ENCODE peak calls at places on chromosomes 4 and X, in five cellular contexts. J is cardiac muscle cell, H is IMR-90, W is endodermal cell, B is tibial nerve. V is an unnamed sample. For H3K4me1, the result is how much of the 10 kb centered on the place peaks cover.

GRCh38 chr4:126757219-126757618 is 875.5 kb upstream of the INTU start:
- DNase-seq in B (no peak), J (no peak), W (no peak), H (peak), V (no peak)

GRCh38 chr4:17997129-17997528 is 24.4 kb downstream of the LCORL start:
- DNase-seq in J (no peak), H (no peak), B (no peak), W (no peak), V (no peak)

GRCh38 chr4:61397174-61397573 is 197.0 kb downstream of the ADGRL3 start:
- DNase-seq in W (no peak), H (peak), B (no peak), J (no peak), V (no peak)

GRCh38 chr4:20283039-20283438 is 31.3 kb downstream of the SLIT2 start:
- DNase-seq in W (peak), H (no peak), J (no peak), B (no peak), V (no peak)

GRCh38 chr4:176099314-176099713 is 33.7 kb downstream of the WDR17 start:
- DNase-seq in J (no peak), H (peak), B (no peak), W (no peak), V (no peak)

GRCh38 chr4:135371137-135371536 is 1169.5 kb upstream of the PABPC4L start:
- DNase-seq in H (no peak), B (no peak), J (no peak), W (peak), V (no peak)

GRCh38 chr4:48706741-48707140 is 73.3 kb downstream of the FRYL start:
- DNase-seq in W (no peak), J (peak), H (no peak), B (no peak), V (no peak)

GRCh38 chrX:26352891-26353430 is 137.0 kb downstream of the MAGEB5 start:
- DNase-seq in J (no peak), B (no peak), H (no peak), W (no peak), V (no peak)

GRCh38 chr4:85603437-85604336 is 128.7 kb downstream of the ARHGAP24 start:
- DNase-seq in B (no peak), W (no peak), J (no peak), H (no peak), V (no peak)

GRCh38 chrX:32572644-32573043 is 638.7 kb downstream of the DMD start:
- DNase-seq in W (no peak), H (peak), J (no peak), B (no peak), V (no peak)

GRCh38 chrX:154458116-154458953 is at the start of gene PLXNA3:
- DNase-seq in J (peak), B (no peak), H (no peak), W (peak), V (peak)

GRCh38 chr4:103098331-103098730 is 1.3 kb downstream of the BDH2 start:
- DNase-seq in J (no peak), W (no peak), B (no peak), H (peak), V (no peak)

GRCh38 chrX:46803140-46803539 is 33.7 kb upstream of the RP2 start:
- DNase-seq in B (no peak), H (no peak), J (no peak), W (peak), V (no peak)

GRCh38 chrX:48493890-48494364 is 14.9 kb upstream of the PORCN start:
- DNase-seq in W (peak), J (peak), B (no peak), H (peak), V (peak)

GRCh38 chr4:52963976-52964375 is 101.9 kb downstream of the RASL11B start:
- DNase-seq in W (no peak), B (no peak), J (no peak), H (no peak), V (no peak)

GRCh38 chr4:123652501-123652900 is 255.9 kb downstream of the SPRY1 start:
- DNase-seq in J (no peak), B (no peak), H (peak), W (no peak), V (no peak)

GRCh38 chr4:72390409-72390808 is 178.6 kb downstream of the ADAMTS3 start:
- DNase-seq in B (no peak), H (peak), W (no peak), J (no peak), V (no peak)

GRCh38 chrX:11381464-11381863 is 88.3 kb downstream of the AMELX start:
- DNase-seq in H (peak), B (peak), W (peak), J (peak), V (peak)

GRCh38 chrX:25028726-25029125 is 13.0 kb upstream of the ARX start:
- DNase-seq in J (no peak), B (no peak), H (peak), W (no peak), V (no peak)

GRCh38 chrX:784829-785228 is 154.2 kb downstream of the SHOX start:
- DNase-seq in H (no peak), W (no peak), B (no peak), J (no peak), V (no peak)

GRCh38 chr4:75800972-75801371 is 76.6 kb downstream of the USO1 start:
- DNase-seq in B (no peak), J (no peak), H (peak), W (no peak), V (no peak)

GRCh38 chr4:76061421-76061820 is 13.1 kb upstream of the ART3 start:
- DNase-seq in W (no peak), J (no peak), H (no peak), B (no peak), V (no peak)

GRCh38 chr4:8913121-8913857 is 41.6 kb upstream of the HMX1 start:
- DNase-seq in J (no peak), W (no peak), B (no peak), H (no peak), V (peak)

GRCh38 chr4:24885342-24885741 is 27.5 kb downstream of the CCDC149 start:
- DNase-seq in H (no peak), W (no peak), B (no peak), J (no peak), V (no peak)

GRCh38 chrX:13051167-13051528 is 6.7 kb upstream of the FAM9C start:
- DNase-seq in J (no peak), H (no peak), B (no peak), W (no peak), V (no peak)
- TF ChIP-seq CTCF in J (no peak), H (no peak), B (no peak), W (no peak), V (no peak)

DNA sequence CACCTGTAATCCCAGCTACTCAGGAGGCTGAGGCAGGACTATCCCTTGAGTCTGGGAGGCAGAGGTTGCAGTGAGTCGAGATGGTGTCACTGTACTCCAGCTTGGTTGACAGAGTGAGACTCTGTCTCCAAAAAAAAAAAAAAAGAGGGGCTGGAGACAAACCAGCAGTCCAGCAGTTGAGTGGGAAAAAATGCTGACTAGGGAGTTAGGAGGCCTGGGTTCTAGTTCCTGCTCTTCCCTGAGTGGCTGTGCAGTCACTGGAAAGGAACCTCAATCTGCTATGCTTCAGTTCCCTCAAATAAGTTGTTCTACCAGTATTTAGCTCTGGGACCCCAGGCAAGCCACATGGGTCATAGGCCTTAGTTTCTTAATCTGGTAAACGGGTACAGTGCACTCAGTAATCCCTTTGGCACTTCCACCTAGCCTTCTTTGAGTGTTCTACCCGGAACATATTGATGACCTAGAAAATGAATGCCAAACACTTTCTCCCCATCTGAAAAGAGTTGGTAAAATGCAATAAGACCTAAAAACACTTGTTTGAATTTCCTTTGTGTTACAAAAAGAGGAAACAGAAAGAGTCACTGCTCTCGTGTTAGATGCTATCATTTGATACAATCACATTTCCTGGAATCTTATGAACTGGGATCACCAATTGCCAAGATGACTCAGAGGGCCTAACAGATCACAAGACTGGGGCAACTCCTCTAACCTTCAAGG is 99.3 kb upstream of the EGFL6 start:
- DNase-seq in H (peak), B (no peak), W (no peak), J (no peak), V (no peak)
- H3K4me1 ChIP-seq in H (under half), B (under half), W (under half), J (under half), V (under half)

DNA sequence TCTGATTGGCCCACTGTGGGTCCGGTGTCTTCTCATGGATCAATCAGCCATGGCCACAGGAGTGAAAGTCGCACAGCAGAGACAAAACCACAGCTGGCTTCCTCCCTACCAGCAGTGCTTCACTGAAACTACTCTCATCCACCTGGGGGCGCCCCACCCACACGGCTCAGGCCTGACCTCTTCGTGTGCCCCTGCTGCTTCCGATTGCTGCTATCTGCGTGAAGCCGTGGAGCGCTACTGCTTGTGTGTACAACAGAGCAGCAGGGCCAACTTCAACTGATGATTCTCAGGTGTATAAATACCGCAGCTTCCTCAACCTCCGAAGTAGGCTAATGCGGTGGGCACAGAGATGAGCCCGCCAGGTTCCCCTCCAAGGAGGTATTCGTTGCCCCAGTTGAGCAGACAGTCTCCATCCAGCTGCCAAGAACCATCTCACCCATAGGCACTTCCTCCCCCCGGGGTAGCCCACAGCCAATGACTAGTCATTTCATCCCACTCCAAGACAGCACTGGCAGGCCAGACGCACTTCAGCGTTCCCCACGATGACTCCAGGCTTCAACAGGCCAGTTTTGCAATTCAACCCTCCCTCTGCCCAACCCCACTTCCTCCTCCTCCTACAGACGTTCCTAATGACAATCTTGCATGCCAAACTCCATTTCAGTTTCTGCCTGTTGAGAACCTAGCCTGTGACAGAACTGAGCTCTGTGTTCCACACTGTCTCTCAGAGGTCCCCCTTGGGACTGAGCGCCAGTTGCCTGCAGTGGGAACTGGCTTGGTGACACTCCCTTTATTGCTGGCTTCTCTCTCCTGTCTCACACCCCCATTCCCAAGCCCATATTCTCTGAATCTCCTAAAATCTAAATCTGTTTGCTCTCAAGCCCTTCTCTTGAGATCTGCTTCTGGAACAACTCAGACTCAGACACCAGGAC is 41.3 kb upstream of the ATP6AP2 start:
- DNase-seq in W (peak), H (peak), B (peak), J (peak), V (peak)
- TF ChIP-seq CTCF in W (peak), H (no peak), B (no peak), J (peak), V (peak)

DNA sequence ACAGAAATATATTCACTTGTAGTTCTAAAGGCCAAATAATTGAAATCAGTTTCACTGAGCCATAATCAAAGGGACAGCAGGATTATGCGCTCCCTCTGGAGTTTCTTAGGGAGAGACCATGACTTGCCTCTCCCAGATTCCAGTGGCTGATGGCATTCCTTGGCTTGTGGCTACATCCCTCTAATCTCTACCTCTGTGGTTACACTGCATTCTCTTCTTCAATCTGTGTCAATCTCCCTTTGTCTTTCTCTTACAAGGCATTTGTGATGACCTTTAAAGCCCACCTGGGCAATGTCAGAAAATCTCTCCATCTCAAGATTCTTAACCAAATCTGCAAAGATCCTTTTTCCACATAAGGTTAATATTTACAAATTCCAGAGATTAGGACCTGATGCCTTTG is 260.2 kb downstream of the UNC5C start:
- DNase-seq in J (no peak), W (no peak), B (no peak), H (no peak), V (no peak)
- H3K4me1 ChIP-seq in J (under half), W (under half), B (under half), H (under half), V (under half)

GRCh38 chr4:182585321-182585720 is 331.9 kb downstream of the DCTD start:
- DNase-seq in J (no peak), W (peak), H (no peak), B (no peak), V (no peak)
- TF ChIP-seq CTCF in J (no peak), W (peak), H (no peak), B (no peak), V (no peak)

GRCh38 chr4:26084414-26084813 is 170.4 kb downstream of the SMIM20 start:
- DNase-seq in H (no peak), J (no peak), W (no peak), B (no peak), V (no peak)
- H3K4me1 ChIP-seq in H (under half), J (under half), W (under half), B (under half), V (under half)

GRCh38 chrX:110858565-110858964 is 62.9 kb upstream of the CHRDL1 start:
- DNase-seq in W (no peak), H (no peak), B (no peak), J (no peak), V (no peak)

GRCh38 chrX:110851780-110852179 is 56.2 kb upstream of the CHRDL1 start:
- DNase-seq in B (no peak), W (peak), H (peak), J (no peak), V (peak)

GRCh38 chrX:110852180-110852579 is 56.6 kb upstream of the CHRDL1 start:
- DNase-seq in J (peak), B (no peak), H (peak), W (peak), V (peak)

DNA sequence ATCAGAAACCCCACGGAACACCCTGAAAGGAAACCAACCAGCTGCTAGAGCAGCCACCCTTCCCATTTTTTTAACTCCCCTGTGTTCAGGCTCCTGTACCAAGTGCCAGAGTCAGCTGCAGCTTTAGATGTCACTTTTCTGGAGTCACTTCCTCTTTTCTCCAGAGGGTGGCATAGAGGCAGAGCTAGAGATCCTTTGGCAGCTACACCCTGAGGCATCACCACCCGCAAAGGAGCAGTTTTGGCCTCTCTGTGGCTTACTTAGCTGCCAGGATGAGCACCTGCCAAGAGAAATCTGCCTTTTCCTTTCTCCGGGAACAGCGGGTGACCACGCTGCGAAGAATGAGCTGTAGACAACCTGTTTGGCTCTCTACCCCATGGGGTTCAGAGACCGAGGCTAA is 58.0 kb upstream of the CHRDL1 start:
- DNase-seq in J (peak), H (no peak), W (peak), B (peak), V (peak)
- TF ChIP-seq CTCF in J (peak), H (peak), W (peak), B (no peak), V (peak)

GRCh38 chrX:13081385-13082285 is 37.2 kb upstream of the FAM9C start:
- DNase-seq in W (no peak), J (no peak), B (no peak), H (peak), V (no peak)

GRCh38 chrX:13085533-13085932 is 41.1 kb upstream of the FAM9C start:
- DNase-seq in W (no peak), H (no peak), J (no peak), B (no peak), V (no peak)

GRCh38 chrX:13080128-13080795 is 35.8 kb upstream of the FAM9C start:
- DNase-seq in W (no peak), B (no peak), H (no peak), J (no peak), V (no peak)

GRCh38 chrX:13084611-13085010 is 40.2 kb upstream of the FAM9C start:
- DNase-seq in B (no peak), H (no peak), W (no peak), J (no peak), V (no peak)

DNA sequence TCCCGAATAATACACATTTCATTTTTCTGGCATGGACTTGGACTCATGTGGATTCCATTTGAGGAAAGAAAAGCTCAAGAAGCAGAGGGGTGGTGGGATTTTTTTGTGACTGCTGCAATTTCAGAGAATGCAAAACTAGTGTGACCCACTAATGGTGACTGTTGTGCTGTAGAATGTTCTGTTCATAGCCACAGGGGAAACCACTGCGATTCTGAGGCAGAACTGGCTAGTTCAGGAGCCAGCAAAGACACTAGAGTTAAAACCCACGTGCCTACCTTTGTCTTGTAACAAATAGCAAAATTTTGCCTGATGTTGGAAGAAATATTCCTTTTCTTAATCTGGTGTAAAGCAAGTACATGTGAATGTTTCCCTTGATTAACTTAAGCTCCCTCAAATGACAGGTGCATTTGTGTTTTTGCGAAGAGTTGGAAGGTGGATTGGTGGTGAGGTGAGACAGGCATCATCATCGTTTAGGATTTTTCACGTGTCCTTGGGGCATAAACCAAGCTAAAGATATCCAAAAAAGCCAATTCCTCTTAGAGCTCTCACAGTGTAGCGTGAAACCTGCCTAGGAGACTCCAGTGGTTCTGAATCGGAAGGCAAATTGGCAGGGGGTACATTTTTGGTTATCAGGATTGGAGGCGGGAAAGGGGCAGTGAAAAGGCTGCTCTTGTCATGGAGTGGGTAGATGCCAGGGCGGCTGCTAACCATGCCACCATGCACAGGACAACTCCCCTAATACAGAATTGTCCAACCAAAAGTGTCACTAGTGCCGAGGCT is 38.1 kb upstream of the FAM9C start:
- DNase-seq in B (no peak), W (no peak), H (no peak), J (no peak), V (no peak)
- H3K4me1 ChIP-seq in B (under half), W (under half), H (under half), J (under half), V (under half)

DNA sequence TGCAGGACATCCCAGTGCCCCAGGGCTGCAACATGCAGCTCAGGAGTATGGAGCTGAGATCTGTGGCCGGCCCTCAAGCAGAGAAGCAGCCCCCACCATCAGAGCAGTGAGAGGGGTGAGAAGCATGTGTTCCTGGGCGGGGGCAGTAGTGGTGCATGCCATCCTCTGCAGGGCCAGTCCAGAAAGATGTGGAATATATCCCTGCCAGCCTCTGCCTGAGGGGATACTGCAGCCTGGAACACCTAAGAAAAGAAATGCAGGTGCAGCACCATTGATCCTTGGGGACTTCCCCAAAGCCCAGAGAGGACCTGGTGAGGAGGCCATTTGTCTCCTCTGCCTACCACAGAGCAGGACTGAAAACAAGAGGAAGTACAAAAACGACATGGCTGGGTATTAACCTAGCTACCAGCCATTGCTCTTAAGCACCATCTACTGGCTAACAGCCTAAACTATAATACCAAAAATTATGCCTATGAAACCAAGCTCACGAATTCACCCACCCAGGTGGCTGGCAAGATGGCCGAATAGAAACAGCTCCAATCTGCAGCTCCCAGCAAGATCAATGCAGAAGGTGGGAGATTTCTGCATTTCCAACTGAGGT is 158.8 kb downstream of the ADGRA3 start:
- DNase-seq in W (peak), H (peak), J (peak), B (no peak), V (peak)
- TF ChIP-seq CTCF in W (peak), H (peak), J (peak), B (no peak), V (peak)

GRCh38 chrX:56281789-56282188 is 49.6 kb downstream of the KLF8 start:
- DNase-seq in J (peak), H (peak), W (no peak), B (no peak), V (peak)
- H3K4me1 ChIP-seq in J (under half), H (under half), W (under half), B (under half), V (under half)